ENCODE peak calls at places on chromosomes 2 and 18, in ten cellular contexts. N is GM23248, B is SJCRH30, H is trophoblast cell, I is heart left ventricle, X is ovary, R is OCI-LY7, V is psoas muscle, K is Peyer's patch, O is hepatocyte. D is an unnamed sample.

GRCh38 chr18:13245481-13246000 is 27.0 kb downstream of the LDLRAD4 start:
- DNase-seq in N (no peak), B (no peak), H (no peak), I (no peak), X (no peak), R (no peak), V (no peak), K (no peak), O (no peak), D (no peak)

GRCh38 chr2:221708916-221709315 is 136.8 kb upstream of the EPHA4 start:
- DNase-seq in N (no peak), B (no peak), H (no peak), I (no peak), X (no peak), R (no peak), V (no peak), K (no peak), O (no peak), D (no peak)

GRCh38 chr2:171531291-171531690 is 9.0 kb downstream of the CYBRD1 start:
- DNase-seq in N (peak), B (no peak), H (no peak), I (no peak), X (peak), R (no peak), V (peak), K (no peak), O (no peak), D (no peak)

GRCh38 chr2:42513252-42513918 is 19.6 kb upstream of the KCNG3 start:
- DNase-seq in N (peak), B (peak), H (peak), I (no peak), X (no peak), R (peak), V (no peak), K (no peak), O (peak), D (no peak)

GRCh38 chr2:20618886-20619521 is 31.9 kb downstream of the HS1BP3 start:
- DNase-seq in N (no peak), B (no peak), H (no peak), I (no peak), X (peak), R (no peak), V (peak), K (no peak), O (no peak), D (no peak)

GRCh38 chr18:7152485-7152884 is 34.9 kb upstream of the LAMA1 start:
- DNase-seq in N (peak), B (peak), H (no peak), I (no peak), X (no peak), R (no peak), V (no peak), K (no peak), O (peak), D (no peak)

GRCh38 chr2:3612639-3613523 is 18.0 kb downstream of the COLEC11 start:
- DNase-seq in N (no peak), B (no peak), H (no peak), I (no peak), X (peak), R (no peak), V (peak), K (no peak), O (no peak), D (no peak)

GRCh38 chr2:39140322-39140847 is 19.5 kb upstream of the SOS1 start:
- DNase-seq in N (no peak), B (no peak), H (peak), I (no peak), X (no peak), R (no peak), V (no peak), K (no peak), O (no peak), D (no peak)

GRCh38 chr2:58903427-58903826 is 662.3 kb upstream of the FANCL start:
- DNase-seq in N (no peak), B (no peak), H (no peak), I (no peak), X (no peak), R (no peak), V (no peak), K (no peak), O (no peak), D (no peak)

GRCh38 chr2:49973917-49974368 is 819.6 kb upstream of the FSHR start:
- DNase-seq in N (peak), B (peak), H (peak), I (peak), X (peak), R (no peak), V (peak), K (peak), O (peak), D (peak)

GRCh38 chr2:210092791-210093190 is 78.4 kb downstream of the KANSL1L start:
- DNase-seq in N (no peak), B (no peak), H (no peak), I (no peak), X (no peak), R (no peak), V (no peak), K (no peak), O (no peak), D (no peak)

GRCh38 chr2:126761981-126762878 is 106.3 kb downstream of the GYPC start:
- DNase-seq in N (no peak), B (no peak), H (no peak), I (no peak), X (no peak), R (no peak), V (no peak), K (peak), O (no peak), D (no peak)

GRCh38 chr18:13178976-13179375 is 39.6 kb upstream of the LDLRAD4 start:
- DNase-seq in N (no peak), B (no peak), H (no peak), I (no peak), X (no peak), R (no peak), V (no peak), K (no peak), O (no peak), D (no peak)

GRCh38 chr18:9735238-9735637 is 27.1 kb downstream of the RAB31 start:
- DNase-seq in N (no peak), B (no peak), H (no peak), I (no peak), X (no peak), R (no peak), V (no peak), K (no peak), O (no peak), D (no peak)

GRCh38 chr2:43648979-43649701 is 12.1 kb downstream of the PLEKHH2 start:
- DNase-seq in N (no peak), B (no peak), H (peak), I (no peak), X (no peak), R (no peak), V (no peak), K (no peak), O (no peak), D (no peak)

GRCh38 chr2:68726608-68727367 is 7.8 kb upstream of the ARHGAP25 start:
- DNase-seq in N (no peak), B (no peak), H (no peak), I (no peak), X (no peak), R (peak), V (no peak), K (peak), O (no peak), D (no peak)

GRCh38 chr2:190069936-190070696 is 7.6 kb upstream of the MSTN start:
- DNase-seq in N (peak), B (peak), H (peak), I (no peak), X (no peak), R (peak), V (no peak), K (no peak), O (peak), D (peak)

GRCh38 chr2:241584446-241584845 is 25.9 kb downstream of the BOK start:
- DNase-seq in N (peak), B (no peak), H (no peak), I (no peak), X (no peak), R (no peak), V (peak), K (no peak), O (no peak), D (no peak)

GRCh38 chr2:46850742-46851141 is 64.9 kb downstream of the MCFD2 start:
- DNase-seq in N (peak), B (no peak), H (peak), I (peak), X (peak), R (no peak), V (peak), K (no peak), O (peak), D (no peak)

GRCh38 chr2:237132799-237133198 is 47.1 kb downstream of the COPS8 start:
- DNase-seq in N (no peak), B (peak), H (peak), I (no peak), X (no peak), R (peak), V (no peak), K (no peak), O (peak), D (no peak)

GRCh38 chr2:146189541-146189940 is 1655.3 kb upstream of the ACVR2A start:
- DNase-seq in N (no peak), B (peak), H (no peak), I (no peak), X (no peak), R (no peak), V (no peak), K (no peak), O (no peak), D (no peak)

GRCh38 chr2:216083464-216084279 is 2.0 kb downstream of the TMEM169 start:
- DNase-seq in N (peak), B (peak), H (no peak), I (no peak), X (no peak), R (no peak), V (no peak), K (no peak), O (no peak), D (no peak)

GRCh38 chr2:160214461-160215055 is 14.5 kb upstream of the ITGB6 start:
- DNase-seq in N (peak), B (peak), H (peak), I (peak), X (no peak), R (no peak), V (peak), K (no peak), O (peak), D (no peak)

GRCh38 chr2:182521453-182522427 is 94.9 kb upstream of the PDE1A start:
- DNase-seq in N (no peak), B (no peak), H (no peak), I (no peak), X (no peak), R (no peak), V (no peak), K (no peak), O (no peak), D (no peak)

GRCh38 chr18:76847926-76848325 is 25.6 kb downstream of the ZNF236 start:
- DNase-seq in N (no peak), B (peak), H (peak), I (no peak), X (no peak), R (no peak), V (no peak), K (no peak), O (no peak), D (no peak)

GRCh38 chr18:48138660-48139426 is 208.4 kb upstream of the SMAD2 start:
- DNase-seq in N (no peak), B (no peak), H (no peak), I (no peak), X (no peak), R (no peak), V (no peak), K (no peak), O (no peak), D (no peak)

GRCh38 chr18:79523738-79524180 is 128.0 kb downstream of the NFATC1 start:
- DNase-seq in N (no peak), B (no peak), H (peak), I (no peak), X (no peak), R (peak), V (no peak), K (peak), O (no peak), D (no peak)

GRCh38 chr2:27737676-27738348 is 33.7 kb upstream of the MRPL33 start:
- DNase-seq in N (peak), B (no peak), H (no peak), I (peak), X (no peak), R (no peak), V (no peak), K (no peak), O (peak), D (peak)

GRCh38 chr2:104856973-104857261 is 3.0 kb downstream of the POU3F3 start:
- DNase-seq in N (no peak), B (no peak), H (no peak), I (no peak), X (no peak), R (no peak), V (no peak), K (no peak), O (no peak), D (no peak)

GRCh38 chr2:212979799-212980198 is 171.6 kb downstream of the IKZF2 start:
- DNase-seq in N (no peak), B (no peak), H (peak), I (no peak), X (no peak), R (no peak), V (no peak), K (no peak), O (no peak), D (no peak)

GRCh38 chr2:69764286-69765058 is 22.5 kb downstream of the ANXA4 start:
- DNase-seq in N (peak), B (no peak), H (peak), I (no peak), X (no peak), R (no peak), V (no peak), K (no peak), O (peak), D (no peak)

GRCh38 chr2:144331652-144332355 is 188.1 kb downstream of the ZEB2 start:
- DNase-seq in N (peak), B (no peak), H (peak), I (peak), X (no peak), R (no peak), V (no peak), K (peak), O (no peak), D (peak)

GRCh38 chr2:165471349-165471975 is 2.0 kb downstream of the CSRNP3 start:
- DNase-seq in N (no peak), B (peak), H (no peak), I (no peak), X (no peak), R (no peak), V (no peak), K (no peak), O (no peak), D (no peak)

GRCh38 chr2:141015339-141016047 is 1115.3 kb downstream of the LRP1B start:
- DNase-seq in N (no peak), B (peak), H (no peak), I (peak), X (no peak), R (no peak), V (no peak), K (no peak), O (no peak), D (peak)

GRCh38 chr2:25341031-25341727 is 546 bp downstream of the DNMT3A start:
- DNase-seq in N (peak), B (peak), H (no peak), I (peak), X (peak), R (peak), V (peak), K (peak), O (peak), D (peak)

GRCh38 chr2:214604861-214605260 is 194.0 kb downstream of the VWC2L start:
- DNase-seq in N (peak), B (no peak), H (no peak), I (no peak), X (no peak), R (no peak), V (no peak), K (no peak), O (no peak), D (no peak)

GRCh38 chr18:48979944-48980890 is 29.5 kb upstream of the SMAD7 start:
- DNase-seq in N (peak), B (peak), H (peak), I (no peak), X (no peak), R (no peak), V (no peak), K (no peak), O (peak), D (no peak)

GRCh38 chr2:197674060-197674459 is 1.3 kb downstream of the RFTN2 start:
- DNase-seq in N (peak), B (no peak), H (no peak), I (no peak), X (no peak), R (no peak), V (no peak), K (no peak), O (no peak), D (no peak)
- H3K4me3 ChIP-seq in N (peak), B (no peak), H (no peak), I (peak), X (no peak), R (no peak), V (peak), K (peak), O (peak), D (peak)

GRCh38 chr2:130727286-130727924 is 1.5 kb upstream of the GPR148 start:
- DNase-seq in N (peak), B (no peak), H (peak), I (peak), X (peak), R (peak), V (peak), K (peak), O (peak), D (peak)
- H3K27ac ChIP-seq in N (no peak), B (no peak), H (no peak), I (peak), X (peak), R (no peak), V (peak), K (peak), O (peak), D (peak)

DNA sequence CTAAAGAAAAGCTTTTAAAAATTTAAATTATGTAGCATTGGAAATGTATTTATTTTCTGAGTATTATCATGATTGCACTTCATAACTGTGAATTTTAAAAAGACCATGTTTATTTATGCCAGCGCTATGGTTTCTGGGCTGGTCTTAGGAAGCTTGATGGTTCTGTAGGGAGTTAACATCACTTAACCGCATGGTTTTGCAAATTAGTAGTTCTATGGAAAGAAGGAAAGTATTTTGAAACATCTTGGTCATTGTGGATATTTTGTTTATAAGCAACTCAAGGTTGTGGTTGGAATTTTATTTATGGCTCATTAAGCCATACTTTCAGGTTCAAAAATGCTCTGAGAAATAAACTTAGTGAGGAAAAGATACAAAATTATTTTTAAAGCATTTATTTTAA is 549.4 kb downstream of the STK39 start:
- DNase-seq in N (no peak), B (no peak), H (no peak), I (no peak), X (no peak), R (no peak), V (no peak), K (no peak), O (no peak), D (no peak)
- H3K4me3 ChIP-seq in N (no peak), B (no peak), H (no peak), I (no peak), X (no peak), R (no peak), V (no peak), K (no peak), O (no peak), D (no peak)

GRCh38 chr2:85707304-85707703 is 13.1 kb downstream of the GNLY start:
- DNase-seq in N (peak), B (peak), H (peak), I (peak), X (no peak), R (peak), V (no peak), K (peak), O (peak), D (no peak)

GRCh38 chr2:85706063-85706462 is 11.9 kb downstream of the GNLY start:
- DNase-seq in N (no peak), B (no peak), H (no peak), I (no peak), X (no peak), R (no peak), V (no peak), K (no peak), O (no peak), D (no peak)

GRCh38 chr2:85704800-85705679 is 10.9 kb downstream of the GNLY start:
- DNase-seq in N (no peak), B (no peak), H (peak), I (no peak), X (no peak), R (peak), V (no peak), K (no peak), O (no peak), D (no peak)

GRCh38 chr2:85705680-85706039 is 11.5 kb downstream of the GNLY start:
- DNase-seq in N (peak), B (peak), H (peak), I (no peak), X (no peak), R (no peak), V (peak), K (no peak), O (peak), D (no peak)

GRCh38 chr2:85706604-85707296 is 12.6 kb downstream of the GNLY start:
- DNase-seq in N (no peak), B (no peak), H (peak), I (no peak), X (no peak), R (no peak), V (peak), K (no peak), O (no peak), D (no peak)
- H3K27ac ChIP-seq in N (no peak), B (no peak), H (no peak), I (peak), X (no peak), R (no peak), V (peak), K (no peak), O (no peak), D (peak)

DNA sequence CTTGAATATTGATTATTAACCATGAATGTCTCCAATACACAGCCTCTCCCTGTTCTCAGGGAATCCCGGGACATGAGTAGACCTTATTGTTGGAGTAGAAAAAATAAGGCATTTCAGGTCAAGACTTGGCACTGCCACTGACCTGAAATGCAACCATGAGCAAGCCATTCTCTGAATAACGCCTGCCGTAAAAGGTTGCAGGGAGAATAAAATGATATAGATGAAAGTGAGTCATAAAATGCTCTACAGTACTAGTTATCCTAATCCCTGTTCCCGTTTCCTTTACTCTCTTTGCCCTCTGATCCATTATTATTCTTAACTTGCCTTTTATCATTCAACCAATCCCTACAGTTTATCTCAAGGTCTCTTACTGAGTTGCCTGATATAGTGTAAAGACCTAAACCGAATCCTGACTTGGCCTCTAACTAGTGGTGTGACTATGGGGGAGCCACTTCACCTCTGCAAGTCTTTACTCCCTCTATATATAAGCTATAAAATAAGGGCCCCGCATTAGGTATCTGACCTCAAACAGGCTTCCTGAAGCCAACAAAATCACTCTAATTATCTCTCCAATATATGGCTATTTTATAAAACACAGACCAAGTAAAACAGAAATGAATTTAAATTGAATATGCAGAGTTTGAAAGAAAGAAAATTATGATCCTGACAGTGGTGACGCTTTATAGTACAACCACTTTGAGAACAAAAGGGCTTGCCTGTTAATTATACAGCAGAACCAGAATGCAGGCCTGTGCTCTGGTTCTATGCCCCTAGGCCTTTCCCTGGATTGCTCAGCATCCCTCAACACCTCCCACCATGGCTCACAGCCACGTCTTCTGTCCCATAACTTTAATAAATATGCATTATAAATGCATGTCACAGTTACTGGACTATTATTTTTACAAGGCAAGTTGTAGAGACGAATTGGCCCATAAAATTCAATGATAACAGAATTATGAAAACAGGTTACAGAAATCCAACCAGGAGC is 183.1 kb downstream of the STK39 start:
- DNase-seq in N (no peak), B (no peak), H (no peak), I (no peak), X (no peak), R (no peak), V (no peak), K (no peak), O (no peak), D (no peak)
- H3K4me3 ChIP-seq in N (no peak), B (no peak), H (no peak), I (no peak), X (no peak), R (no peak), V (no peak), K (no peak), O (no peak), D (no peak)

DNA sequence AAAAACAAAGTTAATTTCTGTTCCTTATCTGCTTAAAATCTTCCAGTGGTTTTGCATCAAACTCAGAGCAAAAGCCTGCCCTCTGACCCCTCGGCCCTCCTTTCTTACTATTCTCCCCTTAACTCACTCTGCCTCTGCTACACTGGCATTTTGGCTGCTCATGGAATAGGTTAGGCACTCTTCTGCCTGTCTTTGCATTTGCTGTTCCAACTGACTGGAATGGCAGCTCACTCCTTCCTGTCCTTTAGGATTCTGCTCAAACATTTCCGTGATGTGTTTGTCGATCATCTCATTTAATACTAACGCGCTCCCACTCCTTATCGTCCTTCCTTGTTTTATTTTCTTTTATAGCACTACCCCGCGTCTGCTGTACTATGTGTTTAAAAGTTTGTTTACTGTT is 815 bp downstream of the CEBPZ start:
- DNase-seq in N (peak), B (peak), H (no peak), I (no peak), X (no peak), R (no peak), V (no peak), K (no peak), O (peak), D (no peak)
- H3K27ac ChIP-seq in N (peak), B (peak), H (no peak), I (peak), X (no peak), R (peak), V (peak), K (peak), O (peak), D (no peak)